ENCODE peak calls at places on chromosomes 3 and 15, in eight cellular contexts. N, Z, U, K, W, B, Y and X are unnamed samples.

GRCh38 chr3:167882057-167882667 is 146.6 kb downstream of the SERPINI1 start:
- DNase-seq in U (peak; percentile 60), W (peak; percentile 8), Z (peak; percentile 72), N (no peak), B (peak; percentile 47), Y (no peak), K (no peak), X (peak; percentile 86)

GRCh38 chr15:90809536-90809935 is 58.9 kb upstream of the FURIN start:
- DNase-seq in W (no peak), Z (no peak), U (no peak), K (no peak), Y (no peak), N (no peak), B (no peak), X (no peak)

GRCh38 chr3:134332344-134332743 is 41.9 kb downstream of the AMOTL2 start:
- DNase-seq in N (no peak), W (no peak), U (no peak), Z (no peak), B (no peak), Y (no peak), K (no peak), X (no peak)

GRCh38 chr3:136752046-136752326 is 192 bp downstream of the STAG1 start:
- DNase-seq in Z (no peak), W (no peak), B (peak; percentile 71), U (no peak), Y (no peak), N (no peak), K (no peak), X (peak; percentile 82)

GRCh38 chr3:96294143-96294542 is 520.3 kb upstream of the EPHA6 start:
- DNase-seq in Y (no peak), Z (no peak), W (no peak), N (no peak), B (no peak), U (no peak), K (no peak), X (no peak)

GRCh38 chr3:65019412-65020093 is 331.8 kb upstream of the ADAMTS9 start:
- DNase-seq in Z (no peak), W (no peak), U (peak; percentile 1), Y (no peak), B (no peak), N (no peak), K (no peak), X (no peak)

GRCh38 chr15:60760646-60761504 is 281.9 kb upstream of the ICE2 start:
- DNase-seq in B (no peak), Y (no peak), K (no peak), Z (peak; percentile 21), U (no peak), N (no peak), W (no peak), X (peak; percentile 61)

GRCh38 chr3:62631471-62631870 is 243.7 kb downstream of the CADPS start:
- DNase-seq in B (no peak), U (no peak), K (no peak), W (no peak), Y (no peak), N (no peak), Z (no peak), X (no peak)

GRCh38 chr15:61101543-61101942 is 127.6 kb downstream of the RORA start:
- DNase-seq in W (no peak), B (no peak), N (no peak), U (no peak), Z (no peak), Y (no peak), K (no peak), X (no peak)

GRCh38 chr3:24410861-24411260 is 83.8 kb downstream of the THRB start:
- DNase-seq in W (no peak), B (no peak), Z (no peak), Y (no peak), K (no peak), U (no peak), N (no peak), X (no peak)

GRCh38 chr15:69561071-69561784 is 108.6 kb downstream of the RPLP1 start:
- DNase-seq in K (no peak), N (no peak), Z (no peak), W (no peak), U (peak; percentile 76), Y (no peak), B (no peak), X (no peak)

GRCh38 chr3:117036259-117036799 is 326.8 kb downstream of the TUSC7 start:
- DNase-seq in W (no peak), N (no peak), Y (no peak), U (no peak), Z (peak; percentile 76), K (no peak), B (peak; percentile 46), X (peak; percentile 84)

GRCh38 chr3:152738656-152739055 is 96.3 kb upstream of the P2RY1 start:
- DNase-seq in B (no peak), Z (peak; percentile 86), W (peak; percentile 5), K (no peak), U (no peak), Y (no peak), N (no peak), X (peak; percentile 10)

GRCh38 chr15:101115887-101116680 is 135.8 kb downstream of the CHSY1 start:
- DNase-seq in Y (no peak), B (peak; percentile 78), Z (peak; percentile 89), K (no peak), W (no peak), U (no peak), N (no peak), X (peak; percentile 49)

GRCh38 chr15:39890640-39891039 is 29.4 kb downstream of the GPR176 start:
- DNase-seq in W (no peak), N (no peak), Z (no peak), U (no peak), K (no peak), Y (no peak), B (no peak), X (no peak)

GRCh38 chr3:30440147-30440604 is 166.2 kb upstream of the TGFBR2 start:
- DNase-seq in Y (no peak), B (peak; percentile 55), U (no peak), K (no peak), N (no peak), W (no peak), Z (peak; percentile 37), X (no peak)